ENCODE peak calls at places on chromosomes 1 and 21, in seven cellular contexts. Y, L, G, E, Q, R and A are unnamed samples.

GRCh38 chr21:37429356-37429755 is 62.8 kb downstream of the DYRK1A start:
- DNase-seq in G (no peak), Q (no peak), R (no peak), Y (no peak), L (no peak), E (no peak), A (no peak)

GRCh38 chr1:1858382-1859086 is 32.4 kb downstream of the GNB1 start:
- DNase-seq in R (peak; percentile 62), Q (no peak), G (peak; percentile 89), E (no peak), L (peak; percentile 89), Y (no peak), A (peak; percentile 20)

GRCh38 chr1:160284782-160285344 is at the start of gene PEX19:
- DNase-seq in Q (peak; percentile 84), Y (peak; percentile 71), R (peak; percentile 85), G (peak; percentile 93), L (peak; percentile 95), E (peak; percentile 86), A (peak; percentile 95)

GRCh38 chr1:209335090-209335692 is 248.3 kb upstream of the CAMK1G start:
- DNase-seq in R (peak; percentile 3), Y (no peak), E (peak; percentile 33), L (peak; percentile 47), Q (peak; percentile 28), G (peak; percentile 59), A (peak; percentile 65)

GRCh38 chr1:27719286-27720251 is 6.2 kb upstream of the FAM76A start:
- DNase-seq in R (no peak), Q (no peak), E (no peak), L (no peak), G (peak; percentile 24), Y (no peak), A (no peak)

GRCh38 chr1:29861446-29861845 is 625.1 kb downstream of the PTPRU start:
- DNase-seq in Y (no peak), L (no peak), Q (no peak), E (no peak), G (no peak), R (no peak), A (no peak)

GRCh38 chr1:87131809-87132663 is 196.6 kb upstream of the LMO4 start:
- DNase-seq in R (peak; percentile 47), G (peak; percentile 89), Y (no peak), Q (peak; percentile 35), E (peak; percentile 23), L (peak; percentile 85), A (peak; percentile 56)

GRCh38 chr1:171142451-171143121 is 42.5 kb upstream of the FMO2 start:
- DNase-seq in G (no peak), Q (no peak), Y (no peak), L (no peak), E (no peak), R (no peak), A (no peak)

GRCh38 chr21:33700491-33700890 is 58.2 kb downstream of the ITSN1 start:
- DNase-seq in Y (no peak), G (no peak), R (no peak), E (no peak), Q (no peak), L (no peak), A (no peak)

GRCh38 chr1:39230261-39231190 is 26.0 kb downstream of the MACF1 start:
- DNase-seq in Q (no peak), G (no peak), Y (peak; percentile 57), R (peak; percentile 4), L (no peak), E (peak; percentile 36), A (peak; percentile 82)

GRCh38 chr21:15976807-15977206 is 247.0 kb downstream of the USP25 start:
- DNase-seq in Q (no peak), R (no peak), G (no peak), E (no peak), Y (no peak), L (no peak), A (no peak)

GRCh38 chr1:201828451-201828819 is 522 bp upstream of the IPO9 start:
- DNase-seq in E (no peak), R (no peak), L (no peak), G (no peak), Q (no peak), Y (no peak), A (no peak)

GRCh38 chr1:21669287-21670058 is at the start of gene RAP1GAP:
- DNase-seq in L (peak; percentile 90), R (peak; percentile 90), G (peak; percentile 86), E (no peak), Y (no peak), Q (no peak), A (no peak)

GRCh38 chr1:111221633-111222286 is 5.8 kb upstream of the CHI3L2 start:
- DNase-seq in G (no peak), Q (no peak), L (peak; percentile 16), E (no peak), R (no peak), Y (peak; percentile 100), A (no peak)

GRCh38 chr1:192604979-192605620 is 29.5 kb downstream of the RGS1 start:
- DNase-seq in R (no peak), L (no peak), Q (no peak), E (no peak), G (no peak), Y (peak; percentile 79), A (no peak)

GRCh38 chr1:207813513-207813881 is 61.6 kb downstream of the CD46 start:
- DNase-seq in R (no peak), E (no peak), Y (no peak), Q (no peak), L (peak; percentile 31), G (no peak), A (no peak)

GRCh38 chr1:63023182-63023581 is 239.2 kb downstream of the ATG4C start:
- DNase-seq in E (no peak), R (no peak), Q (no peak), G (peak; percentile 20), Y (no peak), L (no peak), A (no peak)

GRCh38 chr1:109771712-109772657 is 8.3 kb upstream of the EPS8L3 start:
- DNase-seq in R (peak; percentile 50), E (no peak), Y (no peak), Q (no peak), G (no peak), L (no peak), A (no peak)

GRCh38 chr1:205926213-205926612 is 17.0 kb downstream of the SLC26A9 start:
- DNase-seq in L (no peak), R (no peak), Q (no peak), E (no peak), G (no peak), Y (no peak), A (no peak)

GRCh38 chr1:226873771-226874578 is 3.6 kb downstream of the PSEN2 start:
- DNase-seq in G (no peak), L (no peak), Q (no peak), R (no peak), E (no peak), Y (no peak), A (no peak)

GRCh38 chr1:227317541-227318002 is 720 bp downstream of the CDC42BPA start:
- DNase-seq in Q (no peak), R (peak; percentile 44), G (peak; percentile 76), L (peak; percentile 78), E (peak; percentile 17), Y (no peak), A (peak; percentile 76)

GRCh38 chr1:151998611-151999362 is 5.1 kb upstream of the S100A10 start:
- DNase-seq in E (no peak), L (no peak), R (no peak), Y (no peak), Q (no peak), G (no peak), A (no peak)
- TF ChIP-seq YY1 in E (no peak), L (no peak), R (no peak), Y (no peak), Q (no peak), G (no peak), A (no peak)

GRCh38 chr21:31731802-31732537 is at the start of gene SCAF4:
- DNase-seq in E (peak; percentile 49), R (peak; percentile 77), L (peak; percentile 95), G (peak; percentile 98), Y (peak; percentile 28), Q (peak; percentile 56), A (peak; percentile 85)
- TF ChIP-seq YY1 in E (peak; percentile 9), R (peak; percentile 80), L (no peak), G (peak; percentile 66), Y (peak; percentile 86), Q (peak; percentile 61), A (no peak)

DNA sequence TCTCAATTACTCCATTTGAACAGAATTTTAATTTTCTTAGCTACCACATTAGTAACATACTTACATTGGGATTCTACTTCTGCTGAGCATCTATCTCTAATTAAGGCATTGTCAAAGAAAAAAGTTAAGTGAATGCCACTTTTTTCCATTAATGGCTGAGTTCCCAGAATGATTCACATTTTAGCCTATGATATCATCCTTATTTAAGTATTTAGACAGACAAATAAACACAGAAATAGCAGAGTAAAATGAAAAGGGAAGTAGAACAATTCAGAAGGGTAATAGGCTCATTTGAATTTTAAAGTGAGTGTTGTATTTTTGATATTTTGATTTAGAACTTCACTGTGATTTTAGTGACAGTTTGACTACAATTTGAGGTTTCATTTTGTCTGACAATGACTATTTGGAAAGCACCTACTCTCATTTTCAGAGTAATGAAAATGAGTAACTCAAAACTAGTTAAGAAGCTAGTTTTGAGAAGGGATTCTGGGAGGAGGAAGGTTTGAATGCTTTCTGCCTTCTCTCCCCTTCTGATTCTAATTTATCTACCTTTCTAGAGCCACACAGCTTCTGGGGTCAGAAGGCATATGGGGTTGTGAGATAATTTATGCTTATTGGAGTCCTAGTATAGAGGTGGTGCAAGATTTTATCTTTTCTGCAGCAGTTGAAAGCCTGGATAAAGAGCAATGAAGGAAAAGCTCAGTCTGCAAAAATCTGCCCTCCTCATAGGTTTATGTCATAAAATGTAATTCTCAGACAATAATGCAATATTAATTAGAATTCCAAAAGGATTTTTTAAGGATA is 15.5 kb downstream of the LYPLAL1 start:
- DNase-seq in Q (no peak), R (no peak), G (no peak), Y (peak; percentile 69), E (no peak), L (peak; percentile 38), A (no peak)
- TF ChIP-seq YY1 in Q (no peak), R (no peak), G (no peak), Y (no peak), E (no peak), L (no peak), A (no peak)

GRCh38 chr1:224558904-224559303 is 57.2 kb upstream of the CNIH3 start:
- DNase-seq in L (no peak), Q (no peak), G (no peak), Y (no peak), R (no peak), E (no peak), A (no peak)

GRCh38 chr1:224554056-224554455 is 62.1 kb upstream of the CNIH3 start:
- DNase-seq in Q (no peak), R (no peak), G (no peak), L (no peak), Y (no peak), E (no peak), A (no peak)

GRCh38 chr1:224559971-224560728 is 56.0 kb upstream of the CNIH3 start:
- DNase-seq in Y (no peak), L (no peak), R (no peak), Q (no peak), G (no peak), E (no peak), A (no peak)

DNA sequence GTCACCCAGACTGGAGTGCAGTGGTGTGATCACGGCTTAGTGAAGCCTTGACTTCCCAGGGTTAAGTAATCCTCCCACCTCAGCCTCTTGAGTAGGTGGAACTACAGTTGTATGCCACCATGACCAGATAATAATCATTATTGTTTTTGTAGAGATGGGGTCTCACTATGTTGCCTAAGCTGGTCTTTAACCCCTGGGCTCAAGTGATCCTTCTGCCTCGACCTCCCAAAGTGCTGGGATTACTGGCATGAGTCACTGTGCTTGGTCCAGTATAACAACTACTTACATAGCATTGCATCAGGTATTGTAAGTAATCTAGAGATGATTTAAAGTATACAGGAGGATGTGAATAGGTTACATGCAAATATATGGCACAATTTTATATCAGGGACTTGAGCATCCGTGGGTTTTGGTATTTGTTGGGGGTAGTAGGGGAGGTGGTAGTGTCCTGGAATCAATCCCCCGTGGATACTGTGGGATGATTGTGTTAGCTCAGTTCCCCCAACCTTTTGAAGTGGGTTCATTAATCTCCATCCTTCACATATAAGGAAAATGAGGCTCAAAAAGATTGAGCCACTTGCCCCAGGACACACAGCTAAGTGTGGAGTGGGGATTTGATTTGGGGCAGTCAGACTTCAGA is 61.4 kb upstream of the CNIH3 start:
- DNase-seq in Q (no peak), E (no peak), L (no peak), Y (no peak), G (no peak), R (no peak), A (no peak)
- TF ChIP-seq YY1 in Q (no peak), E (no peak), L (no peak), Y (no peak), G (no peak), R (no peak), A (no peak)